ENCODE peak calls at places on chromosomes 13 and 19, in four cellular contexts. U, I, O and W are unnamed samples.

GRCh38 chr13:27401210-27401609 is 23.2 kb upstream of the GTF3A start:
- DNase-seq in I (no peak), U (peak), O (no peak), W (no peak)

GRCh38 chr13:99916366-99917103 is 55.0 kb downstream of the ZIC5 start:
- DNase-seq in O (no peak), U (peak), I (no peak), W (peak)

GRCh38 chr13:114269281-114269770 is 12.1 kb upstream of the UPF3A start:
- DNase-seq in U (no peak), O (no peak), I (no peak), W (no peak)

GRCh38 chr19:35351441-35352176 is 3.9 kb downstream of the FFAR1 start:
- DNase-seq in U (no peak), O (no peak), I (no peak), W (no peak)

GRCh38 chr13:70736622-70737317 is 628.5 kb upstream of the KLHL1 start:
- DNase-seq in O (no peak), U (no peak), I (no peak), W (no peak)

GRCh38 chr13:79874396-79875360 is 393.7 kb downstream of the NDFIP2 start:
- DNase-seq in U (no peak), O (no peak), I (no peak), W (no peak)

GRCh38 chr19:13044160-13044853 is 49.0 kb downstream of the NFIX start:
- DNase-seq in I (no peak), O (no peak), U (no peak), W (no peak)

GRCh38 chr19:45973564-45974338 is at the start of gene NOVA2:
- DNase-seq in I (no peak), U (peak), O (no peak), W (peak)

GRCh38 chr19:10654610-10655456 is 687 bp downstream of the ILF3 start:
- DNase-seq in U (no peak), O (no peak), I (no peak), W (peak)

GRCh38 chr13:31905896-31906295 is 125.7 kb upstream of the FRY start:
- DNase-seq in I (no peak), U (no peak), O (no peak), W (no peak)